ENCODE peak calls at places on chromosomes 13 and 19, in eight cellular contexts. One of them, this sample, is unnamed.

GRCh38 chr13:100125946-100126345 is 37.1 kb downstream of the PCCA start:
- DNase-seq in body of pancreas: no peak
- DNase-seq in sigmoid colon: no peak
- DNase-seq in esophagus squamous epithelium: no peak
- DNase-seq in adrenal gland: no peak
- DNase-seq in lower leg skin: no peak
- DNase-seq in stomach: no peak
- DNase-seq in NB4: no peak
- DNase-seq in this sample: no peak

GRCh38 chr19:47549341-47549768 is 23.6 kb downstream of the ZNF541 start:
- DNase-seq in esophagus squamous epithelium: no peak
- DNase-seq in NB4: no peak
- DNase-seq in stomach: no peak
- DNase-seq in sigmoid colon: no peak
- DNase-seq in body of pancreas: no peak
- DNase-seq in adrenal gland: no peak
- DNase-seq in lower leg skin: no peak
- DNase-seq in this sample: no peak

GRCh38 chr13:40026174-40026585 is 370.7 kb downstream of the COG6 start:
- DNase-seq in NB4: no peak
- DNase-seq in esophagus squamous epithelium: no peak
- DNase-seq in body of pancreas: no peak
- DNase-seq in lower leg skin: no peak
- DNase-seq in adrenal gland: no peak
- DNase-seq in stomach: no peak
- DNase-seq in sigmoid colon: no peak
- DNase-seq in this sample: no peak

GRCh38 chr13:74929436-74929835 is 552.5 kb downstream of the TBC1D4 start:
- DNase-seq in lower leg skin: no peak
- DNase-seq in stomach: no peak
- DNase-seq in NB4: no peak
- DNase-seq in sigmoid colon: no peak
- DNase-seq in body of pancreas: no peak
- DNase-seq in adrenal gland: no peak
- DNase-seq in esophagus squamous epithelium: no peak
- DNase-seq in this sample: no peak

GRCh38 chr19:11268783-11269267 is 6.5 kb upstream of the DOCK6 start:
- DNase-seq in adrenal gland: peak
- DNase-seq in NB4: peak
- DNase-seq in esophagus squamous epithelium: no peak
- DNase-seq in stomach: peak
- DNase-seq in lower leg skin: peak
- DNase-seq in sigmoid colon: peak
- DNase-seq in body of pancreas: peak
- DNase-seq in this sample: peak

GRCh38 chr13:94030415-94031119 is 448.9 kb downstream of the DCT start:
- DNase-seq in sigmoid colon: no peak
- DNase-seq in NB4: no peak
- DNase-seq in esophagus squamous epithelium: no peak
- DNase-seq in body of pancreas: no peak
- DNase-seq in stomach: no peak
- DNase-seq in lower leg skin: no peak
- DNase-seq in adrenal gland: no peak
- DNase-seq in this sample: no peak

GRCh38 chr19:33246729-33247440 is 21.2 kb upstream of the SLC7A10 start:
- DNase-seq in NB4: no peak
- DNase-seq in stomach: no peak
- DNase-seq in body of pancreas: no peak
- DNase-seq in esophagus squamous epithelium: no peak
- DNase-seq in sigmoid colon: no peak
- DNase-seq in lower leg skin: no peak
- DNase-seq in adrenal gland: no peak
- DNase-seq in this sample: no peak

GRCh38 chr19:21098291-21098690 is 16.3 kb downstream of the ZNF714 start:
- DNase-seq in adrenal gland: no peak
- DNase-seq in sigmoid colon: no peak
- DNase-seq in body of pancreas: no peak
- DNase-seq in stomach: no peak
- DNase-seq in NB4: no peak
- DNase-seq in esophagus squamous epithelium: no peak
- DNase-seq in lower leg skin: no peak
- DNase-seq in this sample: no peak

GRCh38 chr19:10219678-10220077 is 11.5 kb downstream of the S1PR2 start:
- DNase-seq in body of pancreas: no peak
- DNase-seq in stomach: no peak
- DNase-seq in esophagus squamous epithelium: no peak
- DNase-seq in adrenal gland: no peak
- DNase-seq in sigmoid colon: no peak
- DNase-seq in NB4: peak
- DNase-seq in lower leg skin: no peak
- DNase-seq in this sample: no peak

DNA sequence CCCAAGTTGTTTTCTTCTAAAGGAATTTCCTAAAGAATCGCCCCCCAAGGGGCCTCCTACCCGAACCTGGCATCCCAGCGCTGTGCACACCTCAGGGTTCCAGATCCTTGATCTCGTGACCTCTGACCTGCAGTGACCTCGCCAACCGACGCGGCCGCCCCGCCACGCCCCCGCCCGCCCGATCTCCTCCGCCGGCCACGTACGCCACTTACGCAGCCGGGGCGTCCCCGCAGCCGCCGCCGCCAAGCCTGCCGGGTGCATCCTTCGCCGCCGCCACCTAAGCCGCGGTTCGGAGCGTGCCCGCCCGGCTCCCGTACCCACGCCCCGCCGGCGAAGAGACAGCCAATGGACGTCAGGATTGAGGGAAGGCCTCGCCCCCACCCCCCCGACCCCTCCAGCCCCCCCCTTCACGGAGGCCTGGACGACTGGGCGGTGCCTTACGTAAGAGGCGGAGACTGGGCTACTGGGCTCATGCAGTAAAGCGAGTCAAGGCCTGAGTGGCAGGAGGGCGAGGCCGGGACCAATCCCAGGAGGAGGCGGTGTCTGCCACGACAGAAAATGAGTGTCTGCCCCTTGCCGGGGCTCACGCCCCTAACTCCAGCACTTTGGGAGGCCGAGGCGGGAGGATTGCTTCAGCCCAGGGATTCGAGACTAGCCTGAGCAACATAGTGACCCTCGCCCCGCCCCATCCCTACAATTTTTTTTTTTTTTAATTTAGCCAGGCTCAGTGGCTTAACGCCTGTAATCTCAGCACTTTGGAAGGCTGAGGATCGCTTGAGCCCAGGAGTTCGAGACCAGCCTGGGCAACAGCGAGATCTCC is at the start of gene YIF1B:
- DNase-seq in NB4: peak
- DNase-seq in esophagus squamous epithelium: peak
- DNase-seq in adrenal gland: peak
- DNase-seq in stomach: peak
- DNase-seq in sigmoid colon: peak
- DNase-seq in lower leg skin: peak
- DNase-seq in body of pancreas: peak
- DNase-seq in this sample: peak
- TF ChIP-seq POLR2A in NB4: no peak
- TF ChIP-seq POLR2A in esophagus squamous epithelium: peak
- TF ChIP-seq POLR2A in adrenal gland: no peak
- TF ChIP-seq POLR2A in stomach: no peak
- TF ChIP-seq POLR2A in sigmoid colon: peak
- TF ChIP-seq POLR2A in lower leg skin: no peak
- TF ChIP-seq POLR2A in body of pancreas: peak
- TF ChIP-seq POLR2A in this sample: peak

DNA sequence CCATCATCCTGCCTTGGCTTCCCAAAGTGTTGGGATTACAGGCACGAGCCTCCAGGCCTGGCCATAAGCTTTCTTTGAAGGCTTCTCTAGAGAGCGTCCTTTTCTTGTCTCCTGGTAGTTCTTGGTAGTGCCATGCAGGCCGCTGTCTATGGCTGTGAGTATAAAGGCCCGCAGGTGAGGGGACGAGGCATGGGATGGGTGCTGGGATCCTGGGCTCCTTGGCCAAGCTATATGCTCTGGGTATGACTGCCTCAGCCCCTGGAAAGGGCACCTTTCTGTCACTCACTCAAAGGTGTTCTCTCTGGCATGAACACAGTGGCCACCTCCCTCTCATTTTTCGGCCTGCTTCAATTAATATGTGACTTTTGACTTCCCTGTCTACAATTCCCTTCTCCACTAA is 6.3 kb upstream of the ABCC4 start:
- DNase-seq in stomach: no peak
- DNase-seq in esophagus squamous epithelium: no peak
- DNase-seq in lower leg skin: no peak
- DNase-seq in adrenal gland: no peak
- DNase-seq in sigmoid colon: no peak
- DNase-seq in body of pancreas: no peak
- DNase-seq in NB4: no peak
- DNase-seq in this sample: no peak
- TF ChIP-seq POLR2A in stomach: no peak
- TF ChIP-seq POLR2A in esophagus squamous epithelium: no peak
- TF ChIP-seq POLR2A in lower leg skin: no peak
- TF ChIP-seq POLR2A in adrenal gland: no peak
- TF ChIP-seq POLR2A in sigmoid colon: no peak
- TF ChIP-seq POLR2A in body of pancreas: no peak
- TF ChIP-seq POLR2A in NB4: no peak
- TF ChIP-seq POLR2A in this sample: no peak

GRCh38 chr19:35712910-35713845 is 4.6 kb upstream of the KMT2B start:
- DNase-seq in sigmoid colon: no peak
- DNase-seq in body of pancreas: no peak
- DNase-seq in stomach: no peak
- DNase-seq in NB4: no peak
- DNase-seq in esophagus squamous epithelium: no peak
- DNase-seq in adrenal gland: no peak
- DNase-seq in lower leg skin: no peak
- DNase-seq in this sample: no peak

GRCh38 chr19:35713904-35714440 is 3.8 kb upstream of the KMT2B start:
- DNase-seq in body of pancreas: no peak
- DNase-seq in esophagus squamous epithelium: no peak
- DNase-seq in stomach: no peak
- DNase-seq in lower leg skin: no peak
- DNase-seq in NB4: no peak
- DNase-seq in adrenal gland: no peak
- DNase-seq in sigmoid colon: no peak
- DNase-seq in this sample: no peak

GRCh38 chr19:35708391-35708790 is 4.0 kb downstream of the ZBTB32 start:
- DNase-seq in stomach: no peak
- DNase-seq in sigmoid colon: no peak
- DNase-seq in lower leg skin: no peak
- DNase-seq in NB4: no peak
- DNase-seq in esophagus squamous epithelium: no peak
- DNase-seq in adrenal gland: no peak
- DNase-seq in body of pancreas: no peak
- DNase-seq in this sample: no peak

GRCh38 chr19:35712529-35712909 is 5.3 kb upstream of the KMT2B start:
- DNase-seq in body of pancreas: no peak
- DNase-seq in lower leg skin: no peak
- DNase-seq in adrenal gland: no peak
- DNase-seq in NB4: no peak
- DNase-seq in esophagus squamous epithelium: no peak
- DNase-seq in sigmoid colon: no peak
- DNase-seq in stomach: no peak
- DNase-seq in this sample: no peak

DNA sequence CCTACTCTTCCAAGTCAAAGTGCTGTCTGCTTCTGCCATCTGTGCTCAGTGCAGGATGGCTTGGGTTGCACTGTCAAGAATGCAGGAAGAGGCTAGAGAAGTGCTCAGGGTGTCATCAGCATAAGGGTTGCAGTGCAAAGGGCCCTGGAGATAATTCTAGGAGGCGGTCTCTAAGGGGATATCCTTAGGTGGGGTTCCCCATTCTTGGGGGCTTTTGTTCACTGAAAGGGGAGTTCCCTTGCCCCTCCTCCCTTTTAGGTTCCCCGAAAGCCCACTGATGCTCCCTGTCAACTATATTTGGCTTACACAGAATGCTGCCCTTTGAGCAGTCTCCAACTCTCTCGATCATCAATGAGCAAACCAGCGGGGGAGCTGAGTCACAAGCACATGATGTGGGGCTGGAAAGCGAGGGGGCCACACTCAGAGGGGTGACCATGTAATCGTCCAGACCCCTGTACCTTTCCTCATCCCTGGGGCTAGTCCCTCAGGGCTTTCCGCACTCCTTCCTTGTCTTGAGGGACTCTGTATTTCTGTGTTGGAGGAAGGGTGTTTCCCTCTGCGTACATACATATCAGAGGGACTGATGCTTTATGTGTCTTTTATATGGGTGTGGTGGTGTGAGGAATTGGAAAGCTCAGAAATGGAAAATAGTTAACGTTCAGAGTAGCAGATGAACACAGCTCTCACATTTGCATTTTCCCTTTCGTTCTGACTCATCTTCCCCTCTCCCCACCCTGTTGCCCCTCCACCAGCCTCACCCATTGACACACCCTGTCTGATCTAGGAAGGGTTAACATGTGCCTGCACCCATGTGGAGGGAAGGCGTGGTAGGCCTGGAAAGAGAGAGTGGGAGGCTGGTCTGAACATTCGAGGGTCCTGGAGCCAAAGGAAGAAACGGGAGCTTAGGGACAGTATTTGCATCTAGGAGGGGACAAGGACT is 6.7 kb downstream of the ZBTB32 start:
- DNase-seq in stomach: no peak
- DNase-seq in sigmoid colon: no peak
- DNase-seq in lower leg skin: no peak
- DNase-seq in esophagus squamous epithelium: no peak
- DNase-seq in NB4: no peak
- DNase-seq in adrenal gland: no peak
- DNase-seq in body of pancreas: no peak
- DNase-seq in this sample: no peak
- TF ChIP-seq POLR2A in stomach: no peak
- TF ChIP-seq POLR2A in sigmoid colon: no peak
- TF ChIP-seq POLR2A in lower leg skin: no peak
- TF ChIP-seq POLR2A in esophagus squamous epithelium: no peak
- TF ChIP-seq POLR2A in NB4: no peak
- TF ChIP-seq POLR2A in adrenal gland: no peak
- TF ChIP-seq POLR2A in body of pancreas: no peak
- TF ChIP-seq POLR2A in this sample: no peak

DNA sequence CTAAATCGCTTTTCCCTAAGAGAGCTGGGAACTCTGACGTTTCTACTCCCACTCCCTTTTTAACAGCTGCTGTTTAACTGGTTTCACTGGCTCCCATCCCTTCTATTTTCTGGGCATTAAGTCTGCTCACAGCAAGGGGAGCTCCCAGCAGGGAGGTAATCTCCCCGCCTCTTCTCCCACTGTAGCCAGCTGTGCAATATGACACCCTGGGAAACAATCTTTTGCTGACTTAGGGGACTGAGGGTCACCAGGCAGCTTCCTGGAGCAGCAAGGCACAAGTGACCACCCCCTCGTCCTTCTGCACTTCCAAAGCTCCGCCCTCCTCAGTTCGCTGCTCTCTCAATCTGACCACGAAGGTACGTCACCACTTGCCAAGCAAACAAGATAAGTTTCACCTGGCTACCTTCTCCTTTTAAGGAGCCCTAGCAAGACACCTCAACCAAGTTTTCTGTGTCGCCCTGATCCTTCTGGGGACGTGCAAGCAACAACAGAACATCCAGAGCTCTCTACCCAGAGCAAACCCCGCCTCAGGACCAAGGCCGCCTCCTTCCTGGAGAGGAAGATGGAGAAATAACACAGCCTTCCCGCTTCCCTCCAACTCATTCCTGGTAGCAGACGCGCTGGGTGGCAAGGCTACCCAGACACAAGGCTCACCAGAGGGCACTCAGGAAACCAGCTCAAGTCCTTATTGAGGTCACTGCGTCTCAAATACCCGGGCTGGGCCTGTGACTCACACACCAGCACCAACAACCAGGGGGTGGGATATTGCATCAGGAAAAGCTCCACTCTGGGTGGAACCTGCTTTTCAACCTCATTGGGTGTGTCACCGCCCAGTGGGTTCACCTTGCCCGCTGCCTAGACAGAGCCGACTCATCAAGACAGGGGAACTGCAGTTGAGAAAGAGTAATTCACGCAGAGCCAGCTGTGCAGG is 92.4 kb downstream of the STK24 start:
- DNase-seq in body of pancreas: peak
- DNase-seq in adrenal gland: peak
- DNase-seq in NB4: peak
- DNase-seq in sigmoid colon: peak
- DNase-seq in esophagus squamous epithelium: no peak
- DNase-seq in lower leg skin: peak
- DNase-seq in stomach: peak
- DNase-seq in this sample: peak
- TF ChIP-seq POLR2A in body of pancreas: peak
- TF ChIP-seq POLR2A in adrenal gland: peak
- TF ChIP-seq POLR2A in NB4: no peak
- TF ChIP-seq POLR2A in sigmoid colon: peak
- TF ChIP-seq POLR2A in esophagus squamous epithelium: peak
- TF ChIP-seq POLR2A in lower leg skin: no peak
- TF ChIP-seq POLR2A in stomach: no peak
- TF ChIP-seq POLR2A in this sample: peak

This sample was measured in H54.